ENCODE peak calls at places on chromosomes 4 and X, in five cellular contexts. One of them, this sample, is unnamed.

GRCh38 chrX:50769389-50770063 is 44.5 kb downstream of the SHROOM4 start:
- DNase-seq in transverse colon: peak; percentile 72
- DNase-seq in GM12891: no peak
- DNase-seq in endothelial cell of umbilical vein: peak; percentile 25
- DNase-seq in HCT116: no peak
- DNase-seq in this sample: no peak

GRCh38 chr4:8507624-8508023 is 67.0 kb downstream of the TRMT44 start:
- DNase-seq in transverse colon: no peak
- DNase-seq in GM12891: no peak
- DNase-seq in endothelial cell of umbilical vein: no peak
- DNase-seq in HCT116: no peak
- DNase-seq in this sample: no peak

GRCh38 chrX:66751136-66751782 is 112.4 kb upstream of the EDA2R start:
- DNase-seq in transverse colon: no peak
- DNase-seq in GM12891: no peak
- DNase-seq in endothelial cell of umbilical vein: no peak
- DNase-seq in HCT116: no peak
- DNase-seq in this sample: no peak

GRCh38 chr4:186012071-186012470 is 56.9 kb upstream of the TLR3 start:
- DNase-seq in transverse colon: no peak
- DNase-seq in GM12891: no peak
- DNase-seq in endothelial cell of umbilical vein: no peak
- DNase-seq in HCT116: no peak
- DNase-seq in this sample: no peak

GRCh38 chr4:14178421-14178820 is 550.9 kb upstream of the BOD1L1 start:
- DNase-seq in transverse colon: no peak
- DNase-seq in GM12891: no peak
- DNase-seq in endothelial cell of umbilical vein: peak; percentile 62
- DNase-seq in HCT116: no peak
- DNase-seq in this sample: no peak

GRCh38 chr4:53804719-53805118 is 213.4 kb upstream of the LNX1 start:
- DNase-seq in transverse colon: peak; percentile 68
- DNase-seq in GM12891: peak; percentile 7
- DNase-seq in endothelial cell of umbilical vein: peak; percentile 11
- DNase-seq in HCT116: peak; percentile 24
- DNase-seq in this sample: peak; percentile 5

GRCh38 chr4:172142331-172142738 is 329.1 kb downstream of the GALNTL6 start:
- DNase-seq in transverse colon: no peak
- DNase-seq in GM12891: no peak
- DNase-seq in endothelial cell of umbilical vein: peak; percentile 4
- DNase-seq in HCT116: no peak
- DNase-seq in this sample: no peak

GRCh38 chr4:150501983-150502382 is 80.0 kb upstream of the MAB21L2 start:
- DNase-seq in transverse colon: no peak
- DNase-seq in GM12891: no peak
- DNase-seq in endothelial cell of umbilical vein: no peak
- DNase-seq in HCT116: no peak
- DNase-seq in this sample: no peak

GRCh38 chrX:35101901-35102300 is 159.3 kb downstream of the FAM47B start:
- DNase-seq in transverse colon: no peak
- DNase-seq in GM12891: no peak
- DNase-seq in endothelial cell of umbilical vein: no peak
- DNase-seq in HCT116: no peak
- DNase-seq in this sample: no peak

GRCh38 chr4:83606898-83607297 is 71.0 kb downstream of the GPAT3 start:
- DNase-seq in transverse colon: no peak
- DNase-seq in GM12891: no peak
- DNase-seq in endothelial cell of umbilical vein: no peak
- DNase-seq in HCT116: no peak
- DNase-seq in this sample: no peak

GRCh38 chr4:19187104-19187503 is 1064.6 kb upstream of the SLIT2 start:
- DNase-seq in transverse colon: no peak
- DNase-seq in GM12891: no peak
- DNase-seq in endothelial cell of umbilical vein: peak; percentile 3
- DNase-seq in HCT116: no peak
- DNase-seq in this sample: no peak

GRCh38 chr4:13264126-13264525 is 220.0 kb downstream of the RAB28 start:
- DNase-seq in transverse colon: no peak
- DNase-seq in GM12891: no peak
- DNase-seq in endothelial cell of umbilical vein: no peak
- DNase-seq in HCT116: no peak
- DNase-seq in this sample: no peak

GRCh38 chr4:61079976-61080375 is 120.2 kb upstream of the ADGRL3 start:
- DNase-seq in transverse colon: no peak
- DNase-seq in GM12891: no peak
- DNase-seq in endothelial cell of umbilical vein: no peak
- DNase-seq in HCT116: no peak
- DNase-seq in this sample: no peak

GRCh38 chr4:178395798-178396197 is 953.6 kb upstream of the AGA start:
- DNase-seq in transverse colon: no peak
- DNase-seq in GM12891: no peak
- DNase-seq in endothelial cell of umbilical vein: no peak
- DNase-seq in HCT116: no peak
- DNase-seq in this sample: no peak

GRCh38 chr4:38114435-38114834 is 154.2 kb downstream of the PTTG2 start:
- DNase-seq in transverse colon: no peak
- DNase-seq in GM12891: no peak
- DNase-seq in endothelial cell of umbilical vein: peak; percentile 12
- DNase-seq in HCT116: no peak
- DNase-seq in this sample: no peak

GRCh38 chr4:35538807-35539206 is 705.5 kb downstream of the ARAP2 start:
- DNase-seq in transverse colon: no peak
- DNase-seq in GM12891: no peak
- DNase-seq in endothelial cell of umbilical vein: no peak
- DNase-seq in HCT116: peak; percentile 15
- DNase-seq in this sample: no peak

GRCh38 chr4:44493924-44494323 is 45.3 kb upstream of the KCTD8 start:
- DNase-seq in transverse colon: no peak
- DNase-seq in GM12891: no peak
- DNase-seq in endothelial cell of umbilical vein: peak; percentile 9
- DNase-seq in HCT116: no peak
- DNase-seq in this sample: no peak

GRCh38 chrX:56766554-56767412 is 37.7 kb downstream of the NBDY start:
- DNase-seq in transverse colon: peak; percentile 9
- DNase-seq in GM12891: no peak
- DNase-seq in endothelial cell of umbilical vein: no peak
- DNase-seq in HCT116: no peak
- DNase-seq in this sample: no peak

GRCh38 chrX:50075630-50076349 is 125.0 kb downstream of the AKAP4 start:
- DNase-seq in transverse colon: no peak
- DNase-seq in GM12891: no peak
- DNase-seq in endothelial cell of umbilical vein: no peak
- DNase-seq in HCT116: no peak
- DNase-seq in this sample: no peak

GRCh38 chrX:75155830-75156525 is at the start of gene ABCB7:
- DNase-seq in transverse colon: peak; percentile 68
- DNase-seq in GM12891: peak; percentile 18
- DNase-seq in endothelial cell of umbilical vein: peak; percentile 63
- DNase-seq in HCT116: peak; percentile 35
- DNase-seq in this sample: peak; percentile 26

GRCh38 chr4:56511098-56511497 is 5.5 kb downstream of the ARL9 start:
- DNase-seq in transverse colon: peak; percentile 13
- DNase-seq in GM12891: no peak
- DNase-seq in endothelial cell of umbilical vein: no peak
- DNase-seq in HCT116: no peak
- DNase-seq in this sample: no peak

GRCh38 chr4:56505269-56506109 is at the start of gene ARL9:
- DNase-seq in transverse colon: peak; percentile 49
- DNase-seq in GM12891: peak; percentile 43
- DNase-seq in endothelial cell of umbilical vein: peak; percentile 61
- DNase-seq in HCT116: no peak
- DNase-seq in this sample: peak; percentile 9

GRCh38 chr4:56512166-56512565 is 6.6 kb downstream of the ARL9 start:
- DNase-seq in transverse colon: no peak
- DNase-seq in GM12891: no peak
- DNase-seq in endothelial cell of umbilical vein: no peak
- DNase-seq in HCT116: no peak
- DNase-seq in this sample: no peak

DNA sequence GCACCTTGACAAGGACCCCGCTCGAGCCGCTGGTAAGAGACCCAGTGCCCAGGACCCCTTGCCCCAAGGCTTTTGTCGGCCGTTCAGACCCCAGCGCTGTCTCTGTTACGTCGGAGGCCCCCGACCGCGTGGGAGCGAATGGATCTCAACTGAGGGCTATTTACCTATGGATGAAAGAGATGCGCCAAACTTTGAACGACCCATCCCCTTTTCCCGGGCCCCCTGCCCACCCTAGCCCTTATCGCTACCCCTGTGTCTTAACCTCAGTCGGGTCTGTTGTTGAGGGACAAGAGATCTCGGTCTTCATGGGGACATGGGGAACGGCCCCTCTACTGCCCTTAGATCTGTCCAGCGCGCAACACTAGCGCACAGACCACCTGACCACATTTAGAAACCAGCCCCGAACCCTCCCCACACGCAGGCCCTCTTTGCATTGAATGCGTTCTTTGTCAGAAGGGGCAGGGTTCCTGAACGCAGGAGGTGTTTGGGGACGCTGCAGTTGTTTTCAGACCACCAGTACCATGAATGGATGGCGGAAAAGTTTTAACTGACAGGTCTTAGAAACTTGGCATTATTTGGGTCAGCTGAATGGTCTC is 617 bp downstream of the ARL9 start:
- DNase-seq in transverse colon: no peak
- DNase-seq in GM12891: no peak
- DNase-seq in endothelial cell of umbilical vein: peak; percentile 21
- DNase-seq in HCT116: no peak
- DNase-seq in this sample: no peak
- TF ChIP-seq POLR2A in transverse colon: no peak
- TF ChIP-seq POLR2A in GM12891: no peak
- TF ChIP-seq POLR2A in endothelial cell of umbilical vein: no peak
- TF ChIP-seq POLR2A in HCT116: no peak
- TF ChIP-seq POLR2A in this sample: no peak

DNA sequence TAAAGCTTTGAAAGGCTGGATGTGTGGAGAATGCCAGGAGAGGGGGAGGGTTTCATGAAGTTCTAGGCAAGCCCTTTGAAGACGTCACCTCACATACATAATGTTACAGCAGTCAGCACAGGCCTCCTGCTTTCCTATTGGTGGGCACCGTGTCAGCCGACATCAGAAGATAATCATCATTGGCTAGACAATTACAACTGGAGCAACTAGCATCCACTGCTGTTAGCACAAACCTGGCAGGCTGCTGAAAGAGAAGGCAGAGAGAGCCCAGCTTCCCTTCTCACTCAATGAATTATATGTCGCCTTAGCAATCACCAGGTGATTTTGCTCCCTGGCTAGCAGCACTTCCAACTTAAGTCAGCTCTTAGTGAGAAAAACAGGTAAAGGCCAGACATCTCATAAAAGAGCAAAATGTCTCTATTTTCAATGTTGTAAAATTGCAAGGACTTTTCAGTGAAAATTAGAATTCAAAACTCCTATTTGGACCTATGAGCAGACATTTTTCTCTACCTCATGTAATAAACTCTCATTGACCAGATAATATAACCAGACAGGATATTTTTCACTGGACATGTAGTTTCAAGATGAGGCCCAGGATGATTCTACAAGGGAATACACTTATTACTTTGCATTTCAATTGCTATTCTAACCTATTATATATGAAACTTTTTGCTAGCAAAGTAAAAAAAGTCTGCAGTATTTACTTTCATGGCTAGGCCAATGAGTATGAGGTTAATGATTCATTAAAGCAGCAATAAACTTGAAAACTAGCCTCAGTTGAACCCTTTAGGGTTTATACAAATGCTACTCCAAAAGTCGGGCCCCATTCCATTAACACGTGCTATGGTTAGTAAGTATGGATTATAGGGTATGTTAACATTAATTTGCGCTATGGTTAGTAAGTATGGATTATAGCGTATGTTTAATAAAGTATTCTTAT is 4.3 kb downstream of the ELOVL6 start:
- DNase-seq in transverse colon: peak; percentile 80
- DNase-seq in GM12891: peak; percentile 41
- DNase-seq in endothelial cell of umbilical vein: peak; percentile 95
- DNase-seq in HCT116: peak; percentile 88
- DNase-seq in this sample: peak; percentile 61
- TF ChIP-seq POLR2A in transverse colon: peak; percentile 80
- TF ChIP-seq POLR2A in GM12891: peak; percentile 79
- TF ChIP-seq POLR2A in endothelial cell of umbilical vein: peak; percentile 70
- TF ChIP-seq POLR2A in HCT116: peak; percentile 90
- TF ChIP-seq POLR2A in this sample: no peak

GRCh38 chrX:11109968-11110367 is 1.2 kb upstream of the HCCS start:
- DNase-seq in transverse colon: no peak
- DNase-seq in GM12891: no peak
- DNase-seq in endothelial cell of umbilical vein: no peak
- DNase-seq in HCT116: no peak
- DNase-seq in this sample: no peak

GRCh38 chrX:11111947-11112346 is 815 bp downstream of the HCCS start:
- DNase-seq in transverse colon: peak; percentile 17
- DNase-seq in GM12891: no peak
- DNase-seq in endothelial cell of umbilical vein: no peak
- DNase-seq in HCT116: no peak
- DNase-seq in this sample: no peak

GRCh38 chrX:11113731-11114130 is 2.6 kb downstream of the HCCS start:
- DNase-seq in transverse colon: no peak
- DNase-seq in GM12891: no peak
- DNase-seq in endothelial cell of umbilical vein: peak; percentile 41
- DNase-seq in HCT116: no peak
- DNase-seq in this sample: no peak

GRCh38 chrX:11108253-11108941 is 2.7 kb upstream of the HCCS start:
- DNase-seq in transverse colon: no peak
- DNase-seq in GM12891: no peak
- DNase-seq in endothelial cell of umbilical vein: no peak
- DNase-seq in HCT116: no peak
- DNase-seq in this sample: no peak

GRCh38 chrX:11111038-11111851 is at the start of gene HCCS:
- DNase-seq in transverse colon: peak; percentile 87
- DNase-seq in GM12891: peak; percentile 39
- DNase-seq in endothelial cell of umbilical vein: peak; percentile 86
- DNase-seq in HCT116: peak; percentile 54
- DNase-seq in this sample: peak; percentile 21
- TF ChIP-seq POLR2A in transverse colon: peak; percentile 95
- TF ChIP-seq POLR2A in GM12891: peak; percentile 53
- TF ChIP-seq POLR2A in endothelial cell of umbilical vein: no peak
- TF ChIP-seq POLR2A in HCT116: peak; percentile 31
- TF ChIP-seq POLR2A in this sample: no peak

DNA sequence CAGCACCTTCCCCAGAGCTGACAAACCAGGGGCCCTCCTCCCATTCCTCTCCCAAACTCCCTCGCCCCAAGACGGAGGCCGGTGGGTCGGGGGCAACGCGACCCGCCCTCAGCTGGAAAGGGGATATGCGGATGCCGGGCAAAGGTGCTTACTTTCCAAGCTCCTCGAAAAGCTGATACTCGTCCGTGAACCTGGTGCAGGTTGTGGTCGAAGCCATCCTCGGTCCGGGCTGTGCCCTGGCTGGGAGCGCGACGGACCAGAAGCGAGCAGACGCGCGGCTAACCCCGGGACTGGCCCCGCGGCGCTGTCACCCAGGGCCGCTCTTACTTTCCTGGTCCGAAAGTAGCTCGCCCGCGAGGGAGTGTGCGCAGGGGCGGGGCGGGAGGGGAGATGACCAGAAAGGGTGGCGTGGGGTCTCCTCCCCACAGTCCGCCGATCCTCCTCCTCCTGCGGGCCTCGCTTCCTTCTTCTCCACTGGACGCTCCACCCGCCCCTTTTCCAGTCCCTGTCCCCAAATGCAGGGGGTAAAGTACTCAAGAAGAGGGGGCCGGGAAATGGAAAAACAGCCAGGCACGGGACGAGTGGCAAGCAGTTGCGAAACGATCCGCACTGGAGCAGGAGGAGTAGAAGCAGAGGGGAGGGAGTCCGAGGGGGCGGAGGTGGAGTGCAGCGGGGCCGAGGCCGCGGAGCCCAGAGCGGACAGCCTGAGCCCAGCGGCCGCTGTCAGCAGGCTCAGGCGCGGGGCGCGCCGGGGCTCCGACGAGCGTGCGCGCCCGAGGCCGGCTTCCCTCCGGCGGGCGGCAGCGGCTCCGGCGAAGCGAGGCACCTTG is 471 bp downstream of the CAMK2D start:
- DNase-seq in transverse colon: peak; percentile 84
- DNase-seq in GM12891: peak; percentile 28
- DNase-seq in endothelial cell of umbilical vein: peak; percentile 71
- DNase-seq in HCT116: no peak
- DNase-seq in this sample: peak; percentile 20
- TF ChIP-seq POLR2A in transverse colon: peak; percentile 47
- TF ChIP-seq POLR2A in GM12891: no peak
- TF ChIP-seq POLR2A in endothelial cell of umbilical vein: peak; percentile 51
- TF ChIP-seq POLR2A in HCT116: no peak
- TF ChIP-seq POLR2A in this sample: peak; percentile 18